ENCODE peak calls at places on chromosomes 12 and 14, in six cellular contexts. F, E, I, D, R and H are unnamed samples.

GRCh38 chr14:75383721-75384120 is 44.1 kb upstream of the JDP2 start:
- DNase-seq in E (no peak), F (no peak), R (no peak), D (no peak), I (no peak), H (no peak)

GRCh38 chr14:24607081-24607480 is 2.4 kb downstream of the GZMH start:
- DNase-seq in R (no peak), D (no peak), E (no peak), I (no peak), F (no peak), H (no peak)

GRCh38 chr14:99716091-99716849 is 32.2 kb downstream of the CYP46A1 start:
- DNase-seq in D (peak), R (no peak), E (no peak), F (no peak), I (no peak), H (no peak)

GRCh38 chr12:123223241-123223668 is 9.7 kb downstream of the MPHOSPH9 start:
- DNase-seq in F (no peak), E (no peak), D (no peak), R (no peak), I (no peak), H (no peak)

GRCh38 chr12:57240069-57240921 is 10.7 kb downstream of the STAC3 start:
- DNase-seq in D (no peak), E (peak), I (peak), R (peak), F (no peak), H (peak)

GRCh38 chr12:66979270-66979669 is 289.9 kb upstream of the CAND1 start:
- DNase-seq in R (no peak), I (no peak), F (no peak), D (no peak), E (no peak), H (no peak)

GRCh38 chr14:94011795-94012194 is 14.3 kb upstream of the OTUB2 start:
- DNase-seq in I (no peak), E (no peak), D (no peak), R (no peak), F (no peak), H (no peak)

GRCh38 chr14:105180598-105181528 is at the start of gene NUDT14:
- DNase-seq in I (no peak), E (peak), D (peak), R (peak), F (no peak), H (no peak)

GRCh38 chr14:101377069-101377468 is 184.2 kb upstream of the DIO3 start:
- DNase-seq in E (no peak), I (no peak), F (no peak), R (no peak), D (no peak), H (peak)

GRCh38 chr14:30908826-30909225 is 34.5 kb downstream of the COCH start:
- DNase-seq in D (no peak), I (no peak), F (no peak), E (no peak), R (no peak), H (no peak)

GRCh38 chr14:30907659-30908057 is 33.3 kb downstream of the COCH start:
- DNase-seq in F (no peak), I (no peak), R (no peak), E (no peak), D (no peak), H (no peak)

GRCh38 chr14:30903285-30904124 is 29.1 kb downstream of the COCH start:
- DNase-seq in E (no peak), F (no peak), I (no peak), R (no peak), D (no peak), H (no peak)

DNA sequence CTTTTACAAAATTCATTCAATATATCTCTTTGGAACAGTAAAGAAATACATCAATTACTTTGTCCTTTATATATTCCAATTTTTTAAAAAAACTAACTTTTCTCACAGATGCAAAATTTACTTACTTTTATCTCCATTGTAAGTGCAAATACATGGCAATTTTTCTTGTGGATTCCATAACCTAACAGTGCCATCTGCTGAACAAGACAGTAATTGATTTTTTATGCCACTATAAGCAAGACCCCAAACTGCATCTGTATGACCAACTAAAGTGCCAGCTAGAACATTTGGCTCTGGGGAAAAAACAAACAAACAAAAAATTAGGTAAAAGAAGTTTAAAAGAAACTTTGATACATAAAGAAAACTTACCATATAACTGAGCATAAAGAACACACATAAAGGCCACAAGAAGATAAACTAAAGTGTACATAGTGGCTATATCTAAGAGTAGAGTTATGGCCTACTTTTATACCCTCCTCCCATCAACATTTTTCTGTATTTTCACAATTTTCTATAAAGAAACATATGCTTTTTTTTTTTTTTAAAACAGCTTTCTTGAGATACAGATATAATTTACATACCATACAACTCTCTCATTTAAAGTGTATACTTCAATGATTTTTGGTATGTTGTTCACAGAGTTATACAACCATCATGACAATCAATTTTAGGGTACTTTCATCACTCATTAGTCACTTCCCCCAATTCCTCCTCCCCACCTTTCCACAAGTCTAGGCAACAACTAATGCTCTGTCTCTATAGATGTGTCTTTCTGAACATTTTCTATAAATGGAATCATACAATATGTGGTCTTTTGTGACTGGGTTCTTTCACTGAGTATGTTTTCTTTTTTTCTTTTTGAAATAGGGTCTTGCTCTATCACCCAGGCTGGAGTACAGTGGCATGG is 32.6 kb downstream of the COCH start:
- DNase-seq in F (no peak), R (peak), D (no peak), I (no peak), E (no peak), H (no peak)
- TF ChIP-seq CTCF in F (peak), R (peak), D (no peak), I (no peak), E (no peak), H (no peak)

GRCh38 chr12:5912437-5913334 is 32.4 kb downstream of the ANO2 start:
- DNase-seq in F (no peak), I (no peak), R (no peak), E (peak), D (no peak), H (no peak)
- TF ChIP-seq CTCF in F (peak), I (no peak), R (peak), E (no peak), D (no peak), H (no peak)

GRCh38 chr14:80974338-80975078 is 19.1 kb downstream of the TSHR start:
- DNase-seq in E (no peak), I (no peak), F (no peak), R (no peak), D (no peak), H (no peak)

GRCh38 chr14:80973918-80974317 is 18.5 kb downstream of the TSHR start:
- DNase-seq in F (no peak), I (no peak), D (no peak), E (no peak), R (no peak), H (no peak)

GRCh38 chr14:80979951-80980350 is 24.5 kb downstream of the TSHR start:
- DNase-seq in R (no peak), F (no peak), D (no peak), I (no peak), E (no peak), H (no peak)

GRCh38 chr14:80978403-80978802 is 23.0 kb downstream of the TSHR start:
- DNase-seq in I (no peak), D (no peak), F (no peak), R (no peak), E (no peak), H (no peak)

DNA sequence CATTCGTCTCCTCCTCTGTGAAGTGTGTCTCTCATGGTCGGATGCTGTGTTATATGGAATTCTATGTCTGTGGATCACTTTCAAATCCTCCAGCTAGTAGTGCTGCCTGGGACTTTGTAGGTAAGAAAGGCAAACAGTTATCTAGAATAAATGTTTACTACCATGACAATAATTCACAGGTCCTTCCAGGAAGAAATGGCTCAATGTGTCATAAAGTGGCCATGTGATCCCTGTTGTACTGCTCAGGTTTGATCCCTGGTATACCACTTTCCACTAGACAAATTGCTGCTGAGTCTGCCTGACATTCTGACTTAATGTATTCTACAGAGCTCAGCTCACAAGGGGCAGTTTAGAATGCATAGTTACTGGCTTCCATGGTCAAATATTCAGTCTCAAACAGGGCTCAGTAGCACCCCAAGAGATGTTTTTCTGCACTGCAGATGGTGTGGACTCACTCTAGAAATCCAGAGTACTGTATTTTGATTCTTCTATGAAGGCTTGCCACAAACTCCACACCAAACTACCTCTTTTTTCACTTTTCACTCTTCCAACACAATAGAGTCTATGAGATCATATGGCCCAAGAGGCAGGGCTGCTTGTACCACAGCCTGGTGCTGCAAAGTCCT is 21.8 kb downstream of the TSHR start:
- DNase-seq in F (no peak), R (no peak), I (no peak), E (no peak), D (no peak), H (no peak)
- TF ChIP-seq CTCF in F (no peak), R (no peak), I (no peak), E (no peak), D (no peak), H (no peak)

GRCh38 chr14:34218866-34219265 is 243.2 kb downstream of the SPTSSA start:
- DNase-seq in E (no peak), I (no peak), D (no peak), R (no peak), F (no peak), H (no peak)
- TF ChIP-seq CTCF in E (no peak), I (no peak), D (no peak), R (no peak), F (no peak), H (no peak)

GRCh38 chr14:102518063-102518648 is 8.6 kb upstream of the ANKRD9 start:
- DNase-seq in I (no peak), D (no peak), F (no peak), R (no peak), E (no peak), H (peak)

GRCh38 chr14:102516531-102517411 is 7.2 kb upstream of the ANKRD9 start:
- DNase-seq in I (peak), D (peak), R (no peak), E (peak), F (no peak), H (peak)

GRCh38 chr14:102513899-102514772 is 4.6 kb upstream of the ANKRD9 start:
- DNase-seq in R (no peak), I (no peak), E (no peak), D (no peak), F (no peak), H (no peak)

GRCh38 chr14:102514987-102515733 is 5.6 kb upstream of the ANKRD9 start:
- DNase-seq in F (no peak), D (no peak), E (no peak), I (no peak), R (no peak), H (no peak)

GRCh38 chr14:102517412-102518062 is 8.0 kb upstream of the ANKRD9 start:
- DNase-seq in I (peak), D (no peak), E (peak), R (no peak), F (no peak), H (peak)
- TF ChIP-seq CTCF in I (no peak), D (no peak), E (no peak), R (no peak), F (no peak), H (no peak)

GRCh38 chr12:131912526-131913274 is 16.4 kb upstream of the PUS1 start:
- DNase-seq in E (no peak), D (no peak), I (peak), F (no peak), R (peak), H (peak)
- TF ChIP-seq CTCF in E (no peak), D (no peak), I (no peak), F (no peak), R (no peak), H (no peak)

GRCh38 chr12:70265132-70265531 is 21.9 kb downstream of the CNOT2 start:
- DNase-seq in I (no peak), E (no peak), R (no peak), F (no peak), D (no peak), H (no peak)
- TF ChIP-seq CTCF in I (no peak), E (no peak), R (no peak), F (no peak), D (no peak), H (no peak)

GRCh38 chr14:70415788-70416187 is 1.1 kb downstream of the SYNJ2BP start:
- DNase-seq in F (no peak), D (no peak), I (no peak), R (no peak), E (no peak), H (no peak)
- TF ChIP-seq CTCF in F (no peak), D (no peak), I (no peak), R (no peak), E (no peak), H (no peak)

DNA sequence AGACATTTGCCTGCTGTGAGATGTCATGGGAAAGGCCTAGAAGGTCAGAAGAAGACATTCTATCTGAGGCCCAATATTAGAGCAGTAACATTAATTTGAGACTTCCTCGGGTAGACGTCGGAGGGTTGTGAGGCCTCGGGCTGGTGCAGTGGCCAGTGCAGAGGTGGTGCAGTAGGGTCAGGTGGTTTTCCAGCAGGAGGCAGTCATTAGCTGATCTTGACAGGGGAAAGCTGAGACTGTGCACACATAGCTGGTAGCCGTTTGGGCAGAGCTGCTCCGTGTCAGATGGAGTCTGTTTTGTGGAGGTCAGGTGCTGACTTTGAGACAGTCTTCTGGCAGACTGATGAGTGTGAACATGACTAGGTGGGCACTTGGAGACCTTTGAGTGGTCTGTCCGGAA is 65.7 kb upstream of the ASPG start:
- DNase-seq in F (no peak), I (no peak), D (no peak), R (no peak), E (no peak), H (no peak)
- TF ChIP-seq CTCF in F (peak), I (no peak), D (no peak), R (no peak), E (no peak), H (no peak)

GRCh38 chr14:23299558-23299957 is 3.1 kb downstream of the PPP1R3E start:
- DNase-seq in F (no peak), E (no peak), R (no peak), D (no peak), I (no peak), H (no peak)
- TF ChIP-seq CTCF in F (peak), E (peak), R (no peak), D (no peak), I (no peak), H (no peak)